ENCODE peak calls at places on chromosomes 1 and 21, in five cellular contexts. One of them, this sample, is unnamed.

GRCh38 chr1:169288011-169288414 is 79.6 kb downstream of the NME7 start:
- DNase-seq in mesendoderm: peak; percentile 84
- DNase-seq in HCT116: peak; percentile 28
- DNase-seq in SK-N-SH: no peak
- DNase-seq in colonic mucosa: no peak
- DNase-seq in this sample: peak; percentile 12

GRCh38 chr1:218413179-218413578 is 68.0 kb downstream of the TGFB2 start:
- DNase-seq in mesendoderm: no peak
- DNase-seq in colonic mucosa: no peak
- DNase-seq in SK-N-SH: no peak
- DNase-seq in HCT116: no peak
- DNase-seq in this sample: no peak

GRCh38 chr1:6208723-6209660 is 3.1 kb downstream of the RNF207 start:
- DNase-seq in mesendoderm: peak; percentile 50
- DNase-seq in HCT116: no peak
- DNase-seq in SK-N-SH: peak; percentile 93
- DNase-seq in colonic mucosa: peak; percentile 37
- DNase-seq in this sample: peak; percentile 74

GRCh38 chr1:172338295-172338735 is 82.2 kb upstream of the C1orf105 start:
- DNase-seq in HCT116: no peak
- DNase-seq in SK-N-SH: no peak
- DNase-seq in colonic mucosa: no peak
- DNase-seq in mesendoderm: no peak
- DNase-seq in this sample: no peak

GRCh38 chr1:186155594-186155993 is 219.5 kb downstream of the TPR start:
- DNase-seq in HCT116: peak; percentile 53
- DNase-seq in SK-N-SH: peak; percentile 12
- DNase-seq in mesendoderm: peak; percentile 50
- DNase-seq in colonic mucosa: no peak
- DNase-seq in this sample: peak; percentile 85

GRCh38 chr1:212485895-212486590 is 53.3 kb downstream of the NENF start:
- DNase-seq in SK-N-SH: peak; percentile 39
- DNase-seq in colonic mucosa: peak; percentile 56
- DNase-seq in HCT116: peak; percentile 66
- DNase-seq in mesendoderm: peak; percentile 92
- DNase-seq in this sample: peak; percentile 80

GRCh38 chr1:114545796-114546195 is 34.8 kb upstream of the TRIM33 start:
- DNase-seq in mesendoderm: no peak
- DNase-seq in HCT116: no peak
- DNase-seq in SK-N-SH: no peak
- DNase-seq in colonic mucosa: no peak
- DNase-seq in this sample: no peak

GRCh38 chr1:221715321-221716169 is 26.3 kb downstream of the DUSP10 start:
- DNase-seq in HCT116: no peak
- DNase-seq in mesendoderm: peak; percentile 89
- DNase-seq in colonic mucosa: no peak
- DNase-seq in SK-N-SH: no peak
- DNase-seq in this sample: peak; percentile 64

GRCh38 chr1:164659621-164660414 is 100.8 kb downstream of the PBX1 start:
- DNase-seq in SK-N-SH: no peak
- DNase-seq in HCT116: peak; percentile 33
- DNase-seq in mesendoderm: no peak
- DNase-seq in colonic mucosa: peak; percentile 53
- DNase-seq in this sample: no peak

GRCh38 chr1:32303997-32304622 is 12.2 kb downstream of the HDAC1 start:
- DNase-seq in SK-N-SH: no peak
- DNase-seq in colonic mucosa: no peak
- DNase-seq in mesendoderm: no peak
- DNase-seq in HCT116: no peak
- DNase-seq in this sample: peak; percentile 16

GRCh38 chr1:35443768-35444518 is 113.3 kb downstream of the KIAA0319L start:
- DNase-seq in mesendoderm: peak; percentile 80
- DNase-seq in HCT116: no peak
- DNase-seq in colonic mucosa: no peak
- DNase-seq in SK-N-SH: no peak
- DNase-seq in this sample: no peak

GRCh38 chr1:199794105-199794863 is 233.2 kb upstream of the NR5A2 start:
- DNase-seq in colonic mucosa: no peak
- DNase-seq in SK-N-SH: no peak
- DNase-seq in HCT116: no peak
- DNase-seq in mesendoderm: no peak
- DNase-seq in this sample: peak; percentile 30

GRCh38 chr21:36859744-36860501 is 106.5 kb downstream of the HLCS start:
- DNase-seq in SK-N-SH: peak; percentile 41
- DNase-seq in colonic mucosa: peak; percentile 91
- DNase-seq in HCT116: no peak
- DNase-seq in mesendoderm: peak; percentile 86
- DNase-seq in this sample: no peak

GRCh38 chr1:206921772-206922265 is at the start of gene FCMR:
- DNase-seq in SK-N-SH: no peak
- DNase-seq in colonic mucosa: no peak
- DNase-seq in mesendoderm: no peak
- DNase-seq in HCT116: no peak
- DNase-seq in this sample: no peak

GRCh38 chr1:50097041-50097739 is 11.5 kb upstream of the ELAVL4 start:
- DNase-seq in colonic mucosa: no peak
- DNase-seq in mesendoderm: no peak
- DNase-seq in HCT116: no peak
- DNase-seq in SK-N-SH: no peak
- DNase-seq in this sample: no peak

GRCh38 chr1:10628685-10629084 is 153.9 kb downstream of the PEX14 start:
- DNase-seq in mesendoderm: no peak
- DNase-seq in colonic mucosa: no peak
- DNase-seq in SK-N-SH: peak; percentile 10
- DNase-seq in HCT116: no peak
- DNase-seq in this sample: no peak

GRCh38 chr1:202688401-202688800 is 21.9 kb downstream of the SYT2 start:
- DNase-seq in HCT116: no peak
- DNase-seq in SK-N-SH: no peak
- DNase-seq in mesendoderm: no peak
- DNase-seq in colonic mucosa: no peak
- DNase-seq in this sample: no peak

GRCh38 chr1:64834734-64835133 is 89.9 kb downstream of the RAVER2 start:
- DNase-seq in SK-N-SH: no peak
- DNase-seq in colonic mucosa: no peak
- DNase-seq in mesendoderm: no peak
- DNase-seq in HCT116: no peak
- DNase-seq in this sample: peak; percentile 72

GRCh38 chr1:173356211-173356762 is 120.8 kb upstream of the PRDX6 start:
- DNase-seq in HCT116: no peak
- DNase-seq in colonic mucosa: no peak
- DNase-seq in mesendoderm: no peak
- DNase-seq in SK-N-SH: no peak
- DNase-seq in this sample: peak; percentile 10

GRCh38 chr1:7630378-7630777 is 140.7 kb upstream of the VAMP3 start:
- DNase-seq in SK-N-SH: peak; percentile 90
- DNase-seq in HCT116: no peak
- DNase-seq in mesendoderm: no peak
- DNase-seq in colonic mucosa: no peak
- DNase-seq in this sample: no peak

GRCh38 chr1:174836543-174836942 is 163.2 kb upstream of the CACYBP start:
- DNase-seq in colonic mucosa: no peak
- DNase-seq in SK-N-SH: no peak
- DNase-seq in HCT116: no peak
- DNase-seq in mesendoderm: no peak
- DNase-seq in this sample: peak; percentile 8

GRCh38 chr1:88698764-88699163 is 14.7 kb downstream of the PKN2 start:
- DNase-seq in HCT116: no peak
- DNase-seq in mesendoderm: no peak
- DNase-seq in SK-N-SH: no peak
- DNase-seq in colonic mucosa: no peak
- DNase-seq in this sample: no peak

DNA sequence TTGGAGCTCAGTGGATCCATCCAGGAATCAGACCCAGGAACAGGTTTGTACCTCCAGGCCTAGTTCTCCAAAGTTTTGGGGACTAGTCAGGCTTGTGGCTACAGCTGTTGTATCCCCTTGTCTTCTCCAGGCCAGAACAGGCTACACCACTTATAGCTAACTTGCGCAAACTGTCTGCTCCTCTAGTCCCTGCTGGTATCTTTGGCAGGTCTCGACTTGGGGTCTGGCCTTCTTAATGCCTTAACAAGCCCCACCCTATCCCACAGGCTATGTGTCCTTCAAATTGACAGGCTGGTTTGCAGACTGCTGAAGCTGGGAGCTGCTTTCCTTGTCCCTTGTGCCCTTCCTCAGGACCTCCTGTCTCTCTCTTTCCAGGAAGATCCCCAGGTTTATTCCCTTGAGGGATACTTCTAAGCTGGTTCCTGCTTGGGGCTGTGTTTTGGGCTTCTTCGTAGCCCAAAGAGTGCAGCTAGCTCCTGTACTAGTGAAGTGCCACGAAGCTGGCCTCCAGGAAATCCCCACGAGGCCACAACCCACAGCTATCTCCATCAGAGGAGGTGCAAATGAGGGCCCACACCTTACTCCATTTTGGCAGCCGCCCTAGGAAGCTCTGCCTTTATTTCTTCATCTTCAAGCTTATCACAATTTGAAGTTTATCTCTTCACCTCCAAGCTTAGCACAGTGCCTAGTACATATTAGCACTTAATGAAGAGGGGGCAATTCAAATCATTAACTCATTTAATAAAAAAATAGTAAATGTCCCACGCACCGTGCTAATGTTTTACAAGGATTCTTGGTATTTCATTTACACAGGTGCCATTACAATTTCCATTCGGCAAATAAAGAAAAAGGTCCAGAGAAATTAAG is 683 bp upstream of the DMAP1 start:
- DNase-seq in mesendoderm: no peak
- DNase-seq in colonic mucosa: no peak
- DNase-seq in SK-N-SH: no peak
- DNase-seq in HCT116: no peak
- DNase-seq in this sample: no peak
- H3K9ac ChIP-seq in mesendoderm: peak overlapping the region; percentile 47
- H3K9ac ChIP-seq in colonic mucosa: peak overlapping the region; percentile 88
- H3K9ac ChIP-seq in SK-N-SH: peak overlapping the region; percentile 80
- H3K9ac ChIP-seq in HCT116: peak overlapping the region; percentile 71
- H3K9ac ChIP-seq in this sample: peak overlapping the region; percentile 92

GRCh38 chr1:94323311-94324167 is 86.2 kb upstream of the ARHGAP29 start:
- DNase-seq in mesendoderm: no peak
- DNase-seq in colonic mucosa: no peak
- DNase-seq in SK-N-SH: no peak
- DNase-seq in HCT116: no peak
- DNase-seq in this sample: no peak
- H3K4me1 ChIP-seq in mesendoderm: peaks cover 21% of the 10 kb centered on the region
- H3K4me1 ChIP-seq in colonic mucosa: no peaks in the 10 kb centered on the region
- H3K4me1 ChIP-seq in SK-N-SH: peaks cover 30% of the 10 kb centered on the region
- H3K4me1 ChIP-seq in HCT116: peaks cover 99% of the 10 kb centered on the region
- H3K4me1 ChIP-seq in this sample: peaks cover 39% of the 10 kb centered on the region

GRCh38 chr1:53556657-53557227 is 97.5 kb downstream of the DMRTB1 start:
- DNase-seq in SK-N-SH: no peak
- DNase-seq in mesendoderm: no peak
- DNase-seq in colonic mucosa: no peak
- DNase-seq in HCT116: no peak
- DNase-seq in this sample: no peak
- H3K9ac ChIP-seq in SK-N-SH: no peak overlapping the region
- H3K9ac ChIP-seq in mesendoderm: no peak overlapping the region
- H3K9ac ChIP-seq in colonic mucosa: no peak overlapping the region
- H3K9ac ChIP-seq in HCT116: no peak overlapping the region
- H3K9ac ChIP-seq in this sample: no peak overlapping the region

GRCh38 chr1:54377040-54377691 is 29.0 kb downstream of the SSBP3 start:
- DNase-seq in mesendoderm: peak; percentile 59
- DNase-seq in SK-N-SH: no peak
- DNase-seq in HCT116: no peak
- DNase-seq in colonic mucosa: no peak
- DNase-seq in this sample: no peak
- H3K4me1 ChIP-seq in mesendoderm: peaks cover 38% of the 10 kb centered on the region
- H3K4me1 ChIP-seq in SK-N-SH: peaks cover 56% of the 10 kb centered on the region
- H3K4me1 ChIP-seq in HCT116: peaks cover 29% of the 10 kb centered on the region
- H3K4me1 ChIP-seq in colonic mucosa: peaks cover 10% of the 10 kb centered on the region
- H3K4me1 ChIP-seq in this sample: peaks cover 11% of the 10 kb centered on the region

GRCh38 chr1:63126104-63126503 is 196.3 kb upstream of the FOXD3 start:
- DNase-seq in colonic mucosa: no peak
- DNase-seq in mesendoderm: no peak
- DNase-seq in SK-N-SH: no peak
- DNase-seq in HCT116: no peak
- DNase-seq in this sample: no peak

GRCh38 chr1:63122051-63122450 is 200.3 kb upstream of the FOXD3 start:
- DNase-seq in HCT116: no peak
- DNase-seq in mesendoderm: no peak
- DNase-seq in colonic mucosa: no peak
- DNase-seq in SK-N-SH: peak; percentile 16
- DNase-seq in this sample: no peak

GRCh38 chr1:63128562-63128961 is 193.8 kb upstream of the FOXD3 start:
- DNase-seq in colonic mucosa: peak; percentile 21
- DNase-seq in HCT116: no peak
- DNase-seq in SK-N-SH: no peak
- DNase-seq in mesendoderm: no peak
- DNase-seq in this sample: no peak

GRCh38 chr1:63127376-63127775 is 195.0 kb upstream of the FOXD3 start:
- DNase-seq in mesendoderm: no peak
- DNase-seq in HCT116: no peak
- DNase-seq in SK-N-SH: no peak
- DNase-seq in colonic mucosa: no peak
- DNase-seq in this sample: no peak

DNA sequence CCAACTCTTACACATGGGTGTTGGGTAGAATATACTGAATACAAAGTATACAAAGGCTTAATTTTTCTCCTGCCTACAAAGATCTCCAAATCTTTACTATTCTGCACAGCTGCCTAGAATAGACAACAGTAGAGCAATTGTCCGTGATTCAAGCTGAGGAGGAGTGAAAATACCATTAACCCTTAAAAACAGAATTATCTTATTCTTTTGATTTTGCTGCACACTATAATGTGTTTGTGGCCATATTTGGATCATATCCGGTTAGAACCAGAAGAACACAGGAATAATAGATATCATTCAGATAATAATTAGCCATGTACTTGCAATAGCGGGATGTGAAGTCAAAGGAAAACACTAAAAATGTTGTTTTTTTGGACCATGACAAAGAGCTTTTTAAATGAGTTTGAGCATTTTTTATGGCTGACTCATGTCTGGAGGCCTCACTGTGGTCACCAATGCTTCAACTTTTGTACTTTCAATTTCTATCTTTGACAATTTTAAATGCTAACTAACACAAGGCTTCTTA is 197.6 kb upstream of the FOXD3 start:
- DNase-seq in colonic mucosa: no peak
- DNase-seq in mesendoderm: peak; percentile 28
- DNase-seq in HCT116: no peak
- DNase-seq in SK-N-SH: no peak
- DNase-seq in this sample: peak; percentile 85
- H3K9ac ChIP-seq in colonic mucosa: no peak overlapping the region
- H3K9ac ChIP-seq in mesendoderm: no peak overlapping the region
- H3K9ac ChIP-seq in HCT116: no peak overlapping the region
- H3K9ac ChIP-seq in SK-N-SH: no peak overlapping the region
- H3K9ac ChIP-seq in this sample: peak overlapping the region; percentile 73

GRCh38 chr1:156012051-156012817 is 8.5 kb downstream of the SSR2 start:
- DNase-seq in HCT116: no peak
- DNase-seq in colonic mucosa: no peak
- DNase-seq in mesendoderm: no peak
- DNase-seq in SK-N-SH: no peak
- DNase-seq in this sample: no peak
- H3K4me1 ChIP-seq in HCT116: peaks cover 5% of the 10 kb centered on the region
- H3K4me1 ChIP-seq in colonic mucosa: no peaks in the 10 kb centered on the region
- H3K4me1 ChIP-seq in mesendoderm: no peaks in the 10 kb centered on the region
- H3K4me1 ChIP-seq in SK-N-SH: peaks cover 5% of the 10 kb centered on the region
- H3K4me1 ChIP-seq in this sample: no peaks in the 10 kb centered on the region

DNA sequence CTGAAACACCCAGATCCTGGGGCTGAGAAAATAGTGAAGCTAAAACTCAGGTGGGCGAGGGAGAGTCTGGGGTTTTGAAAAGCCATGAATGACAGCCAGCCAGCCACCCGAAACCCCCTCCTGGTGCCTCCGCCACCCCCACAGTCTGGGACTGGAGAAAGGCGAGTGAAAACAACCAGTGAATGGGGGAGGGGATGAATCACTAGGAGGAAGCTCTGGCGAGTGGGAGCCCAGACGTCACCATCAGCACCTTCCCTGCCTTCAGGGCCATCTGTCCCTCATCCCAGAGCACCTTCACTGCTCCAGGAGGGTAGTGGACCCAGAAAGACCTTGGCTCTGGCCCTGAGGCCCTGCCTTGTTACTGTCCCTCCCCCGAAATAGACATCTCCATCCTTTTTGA is 9.2 kb downstream of the RORC start:
- DNase-seq in colonic mucosa: no peak
- DNase-seq in HCT116: no peak
- DNase-seq in SK-N-SH: no peak
- DNase-seq in mesendoderm: peak; percentile 18
- DNase-seq in this sample: no peak
- H3K9ac ChIP-seq in colonic mucosa: no peak overlapping the region
- H3K9ac ChIP-seq in HCT116: no peak overlapping the region
- H3K9ac ChIP-seq in SK-N-SH: no peak overlapping the region
- H3K9ac ChIP-seq in mesendoderm: peak overlapping the region; percentile 6
- H3K9ac ChIP-seq in this sample: no peak overlapping the region

This sample was measured in adipocyte.